ENCODE peak calls at places on chromosomes 12 and 14, in seven cellular contexts. One of them, this sample, is unnamed.

GRCh38 chr14:65549429-65549828 is 136.9 kb downstream of the FUT8 start:
- DNase-seq in endothelial cell of umbilical vein: no peak
- DNase-seq in GM12878: no peak
- DNase-seq in suprapubic skin: no peak
- DNase-seq in HCT116: no peak
- DNase-seq in upper lobe of left lung: no peak
- DNase-seq in stomach: no peak
- DNase-seq in this sample: no peak

GRCh38 chr14:89422952-89423345 is 5.9 kb upstream of the FOXN3 start:
- DNase-seq in endothelial cell of umbilical vein: no peak
- DNase-seq in GM12878: no peak
- DNase-seq in suprapubic skin: no peak
- DNase-seq in HCT116: no peak
- DNase-seq in upper lobe of left lung: no peak
- DNase-seq in stomach: no peak
- DNase-seq in this sample: peak

GRCh38 chr12:34305176-34305575 is 282.9 kb downstream of the ALG10 start:
- DNase-seq in endothelial cell of umbilical vein: no peak
- DNase-seq in GM12878: no peak
- DNase-seq in suprapubic skin: no peak
- DNase-seq in HCT116: no peak
- DNase-seq in upper lobe of left lung: peak
- DNase-seq in stomach: no peak
- DNase-seq in this sample: no peak

GRCh38 chr12:132771126-132771838 is 9.7 kb upstream of the ANKLE2 start:
- DNase-seq in endothelial cell of umbilical vein: no peak
- DNase-seq in GM12878: no peak
- DNase-seq in suprapubic skin: no peak
- DNase-seq in HCT116: no peak
- DNase-seq in upper lobe of left lung: no peak
- DNase-seq in stomach: no peak
- DNase-seq in this sample: no peak

GRCh38 chr14:98022541-98023520 is 1225.6 kb downstream of the VRK1 start:
- DNase-seq in endothelial cell of umbilical vein: no peak
- DNase-seq in GM12878: no peak
- DNase-seq in suprapubic skin: no peak
- DNase-seq in HCT116: no peak
- DNase-seq in upper lobe of left lung: no peak
- DNase-seq in stomach: no peak
- DNase-seq in this sample: no peak

GRCh38 chr14:93045965-93046695 is 69.6 kb downstream of the ITPK1 start:
- DNase-seq in endothelial cell of umbilical vein: peak
- DNase-seq in GM12878: no peak
- DNase-seq in suprapubic skin: no peak
- DNase-seq in HCT116: peak
- DNase-seq in upper lobe of left lung: no peak
- DNase-seq in stomach: no peak
- DNase-seq in this sample: no peak

GRCh38 chr12:6958609-6959375 is 7.6 kb downstream of the PTPN6 start:
- DNase-seq in endothelial cell of umbilical vein: no peak
- DNase-seq in GM12878: no peak
- DNase-seq in suprapubic skin: no peak
- DNase-seq in HCT116: no peak
- DNase-seq in upper lobe of left lung: no peak
- DNase-seq in stomach: no peak
- DNase-seq in this sample: peak

GRCh38 chr12:28415755-28416154 is 225.5 kb downstream of the CCDC91 start:
- DNase-seq in endothelial cell of umbilical vein: peak
- DNase-seq in GM12878: no peak
- DNase-seq in suprapubic skin: no peak
- DNase-seq in HCT116: no peak
- DNase-seq in upper lobe of left lung: no peak
- DNase-seq in stomach: no peak
- DNase-seq in this sample: no peak

GRCh38 chr12:46579474-46579873 is 206.9 kb upstream of the SLC38A2 start:
- DNase-seq in endothelial cell of umbilical vein: no peak
- DNase-seq in GM12878: no peak
- DNase-seq in suprapubic skin: no peak
- DNase-seq in HCT116: no peak
- DNase-seq in upper lobe of left lung: no peak
- DNase-seq in stomach: no peak
- DNase-seq in this sample: no peak

DNA sequence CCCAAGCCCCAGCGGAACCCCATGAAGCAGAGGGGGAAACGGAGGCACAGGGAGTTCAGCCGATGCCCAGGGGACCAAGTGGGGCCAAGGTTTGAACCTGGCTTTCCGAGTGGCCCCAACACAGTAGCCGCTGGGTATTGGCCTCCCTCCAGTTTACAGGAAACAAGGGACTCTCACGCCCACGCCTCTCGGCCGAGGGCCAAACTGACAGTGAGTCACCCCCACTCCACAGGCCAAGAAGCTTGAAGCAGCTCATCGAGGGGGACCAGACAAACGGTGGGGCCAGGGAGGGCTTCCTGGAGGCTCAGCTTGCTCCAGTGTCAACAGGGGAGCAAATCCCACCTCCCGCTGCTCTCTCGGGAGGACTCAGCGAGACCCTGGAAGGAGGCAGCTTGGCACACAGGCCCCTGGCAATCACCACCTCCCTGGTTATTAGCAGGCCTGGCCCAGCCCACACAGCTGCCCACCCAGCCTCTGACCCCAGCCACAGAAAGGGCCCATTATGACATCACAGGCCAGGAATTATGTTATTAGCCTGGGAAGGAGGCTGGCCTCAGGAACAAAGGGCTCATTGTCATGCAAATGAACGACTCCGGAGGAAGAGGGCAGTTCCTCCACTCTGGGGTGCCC is 54.6 kb downstream of the NCOR2 start:
- DNase-seq in endothelial cell of umbilical vein: peak
- DNase-seq in GM12878: no peak
- DNase-seq in suprapubic skin: peak
- DNase-seq in HCT116: peak
- DNase-seq in upper lobe of left lung: peak
- DNase-seq in stomach: peak
- DNase-seq in this sample: peak
- TF ChIP-seq POLR2AphosphoS5 in endothelial cell of umbilical vein: peak
- TF ChIP-seq POLR2AphosphoS5 in GM12878: no peak
- TF ChIP-seq POLR2AphosphoS5 in suprapubic skin: peak
- TF ChIP-seq POLR2AphosphoS5 in HCT116: peak
- TF ChIP-seq POLR2AphosphoS5 in upper lobe of left lung: peak
- TF ChIP-seq POLR2AphosphoS5 in stomach: peak
- TF ChIP-seq POLR2AphosphoS5 in this sample: peak

DNA sequence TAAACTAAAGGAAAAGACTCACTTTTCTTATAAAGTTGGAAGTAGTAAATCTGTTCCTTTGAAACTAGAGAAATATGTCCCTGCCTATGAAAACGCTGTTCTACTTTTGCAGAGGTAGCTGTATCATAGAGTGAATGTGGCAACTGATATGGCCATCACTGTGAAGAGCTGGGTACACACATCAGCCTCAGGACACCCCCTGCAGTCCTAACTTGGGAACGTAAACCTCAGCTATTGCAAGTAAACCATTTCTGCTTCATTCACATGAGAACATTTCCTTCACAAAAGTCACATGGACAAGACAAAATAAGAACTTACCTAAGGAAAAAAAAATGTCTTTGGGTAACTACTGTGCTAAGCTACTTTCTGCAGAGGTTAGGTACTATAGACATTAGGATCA is 233.3 kb upstream of the PPFIA2 start:
- DNase-seq in endothelial cell of umbilical vein: peak
- DNase-seq in GM12878: no peak
- DNase-seq in suprapubic skin: no peak
- DNase-seq in HCT116: peak
- DNase-seq in upper lobe of left lung: no peak
- DNase-seq in stomach: peak
- DNase-seq in this sample: no peak
- TF ChIP-seq CTCF in endothelial cell of umbilical vein: no peak
- TF ChIP-seq CTCF in GM12878: no peak
- TF ChIP-seq CTCF in suprapubic skin: no peak
- TF ChIP-seq CTCF in HCT116: no peak
- TF ChIP-seq CTCF in upper lobe of left lung: no peak
- TF ChIP-seq CTCF in stomach: no peak
- TF ChIP-seq CTCF in this sample: no peak

DNA sequence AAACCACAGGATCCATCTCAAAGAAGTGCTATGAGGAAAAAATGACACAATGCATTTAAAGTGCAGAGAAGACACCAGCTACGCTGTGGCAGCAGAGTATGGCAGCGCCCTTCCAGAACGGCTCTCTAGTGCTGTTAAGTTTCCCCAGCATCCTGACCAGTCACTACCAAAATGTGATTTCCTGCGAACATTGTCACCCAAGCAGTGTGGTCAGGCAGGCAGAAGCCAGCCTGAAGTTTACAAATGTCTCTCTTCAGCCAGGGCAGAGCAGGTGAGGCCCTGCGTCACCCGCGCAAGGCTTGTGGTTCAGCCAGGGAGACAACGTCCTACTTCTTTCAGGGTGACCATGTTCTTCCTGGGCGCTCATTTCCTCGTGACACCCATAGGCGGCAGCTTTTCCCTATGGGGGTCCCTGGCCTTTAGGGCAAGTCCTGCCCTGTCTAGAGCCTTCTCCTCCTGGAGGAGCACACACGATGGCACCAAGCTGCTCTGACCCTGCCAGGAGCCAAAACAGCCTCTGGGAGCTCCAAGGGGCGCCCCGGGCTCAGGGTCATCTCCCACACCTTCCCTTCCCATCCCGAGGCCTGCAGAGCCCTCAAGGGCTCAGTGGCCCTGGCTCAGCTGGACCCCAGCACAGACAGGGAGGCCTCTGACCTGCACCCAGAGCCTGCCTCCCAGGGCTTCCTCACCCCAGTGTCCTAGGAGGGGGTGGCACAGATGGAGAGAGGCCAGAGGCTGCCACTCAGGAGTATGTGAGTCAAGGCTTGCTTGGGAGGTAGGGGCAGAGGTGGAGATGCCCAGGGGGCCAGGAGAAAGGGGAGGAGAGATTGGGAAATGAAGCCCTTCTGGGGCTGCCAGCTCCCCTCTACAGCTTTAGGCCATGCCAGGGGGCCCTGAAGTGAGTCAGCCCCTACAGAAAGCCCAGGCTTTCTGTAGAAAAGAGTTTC is 41.9 kb downstream of the PSMA6 start:
- DNase-seq in endothelial cell of umbilical vein: no peak
- DNase-seq in GM12878: no peak
- DNase-seq in suprapubic skin: no peak
- DNase-seq in HCT116: no peak
- DNase-seq in upper lobe of left lung: peak
- DNase-seq in stomach: no peak
- DNase-seq in this sample: no peak
- H3K27ac ChIP-seq in endothelial cell of umbilical vein: no peak
- H3K27ac ChIP-seq in GM12878: no peak
- H3K27ac ChIP-seq in suprapubic skin: peak
- H3K27ac ChIP-seq in HCT116: peak
- H3K27ac ChIP-seq in upper lobe of left lung: peak
- H3K27ac ChIP-seq in stomach: peak
- H3K27ac ChIP-seq in this sample: peak

GRCh38 chr12:120639771-120640721 is at the start of gene CABP1:
- DNase-seq in endothelial cell of umbilical vein: no peak
- DNase-seq in GM12878: no peak
- DNase-seq in suprapubic skin: no peak
- DNase-seq in HCT116: no peak
- DNase-seq in upper lobe of left lung: peak
- DNase-seq in stomach: peak
- DNase-seq in this sample: no peak
- TF ChIP-seq POLR2AphosphoS5 in endothelial cell of umbilical vein: no peak
- TF ChIP-seq POLR2AphosphoS5 in GM12878: no peak
- TF ChIP-seq POLR2AphosphoS5 in suprapubic skin: no peak
- TF ChIP-seq POLR2AphosphoS5 in HCT116: peak
- TF ChIP-seq POLR2AphosphoS5 in upper lobe of left lung: no peak
- TF ChIP-seq POLR2AphosphoS5 in stomach: no peak
- TF ChIP-seq POLR2AphosphoS5 in this sample: no peak

GRCh38 chr12:12331244-12331771 is 18.7 kb downstream of the MANSC1 start:
- DNase-seq in endothelial cell of umbilical vein: no peak
- DNase-seq in GM12878: no peak
- DNase-seq in suprapubic skin: no peak
- DNase-seq in HCT116: no peak
- DNase-seq in upper lobe of left lung: no peak
- DNase-seq in stomach: no peak
- DNase-seq in this sample: no peak

GRCh38 chr12:12331896-12332295 is 18.1 kb downstream of the MANSC1 start:
- DNase-seq in endothelial cell of umbilical vein: no peak
- DNase-seq in GM12878: no peak
- DNase-seq in suprapubic skin: no peak
- DNase-seq in HCT116: no peak
- DNase-seq in upper lobe of left lung: no peak
- DNase-seq in stomach: no peak
- DNase-seq in this sample: no peak

GRCh38 chr12:12323606-12324005 is 26.4 kb downstream of the MANSC1 start:
- DNase-seq in endothelial cell of umbilical vein: no peak
- DNase-seq in GM12878: no peak
- DNase-seq in suprapubic skin: no peak
- DNase-seq in HCT116: no peak
- DNase-seq in upper lobe of left lung: no peak
- DNase-seq in stomach: no peak
- DNase-seq in this sample: no peak

GRCh38 chr12:12326262-12326661 is 23.8 kb downstream of the MANSC1 start:
- DNase-seq in endothelial cell of umbilical vein: no peak
- DNase-seq in GM12878: no peak
- DNase-seq in suprapubic skin: no peak
- DNase-seq in HCT116: no peak
- DNase-seq in upper lobe of left lung: no peak
- DNase-seq in stomach: no peak
- DNase-seq in this sample: peak

GRCh38 chr12:12327802-12328201 is 22.2 kb downstream of the MANSC1 start:
- DNase-seq in endothelial cell of umbilical vein: peak
- DNase-seq in GM12878: peak
- DNase-seq in suprapubic skin: no peak
- DNase-seq in HCT116: peak
- DNase-seq in upper lobe of left lung: no peak
- DNase-seq in stomach: no peak
- DNase-seq in this sample: no peak
- TF ChIP-seq CTCF in endothelial cell of umbilical vein: peak
- TF ChIP-seq CTCF in GM12878: peak
- TF ChIP-seq CTCF in suprapubic skin: peak
- TF ChIP-seq CTCF in HCT116: peak
- TF ChIP-seq CTCF in upper lobe of left lung: peak
- TF ChIP-seq CTCF in stomach: peak
- TF ChIP-seq CTCF in this sample: no peak

DNA sequence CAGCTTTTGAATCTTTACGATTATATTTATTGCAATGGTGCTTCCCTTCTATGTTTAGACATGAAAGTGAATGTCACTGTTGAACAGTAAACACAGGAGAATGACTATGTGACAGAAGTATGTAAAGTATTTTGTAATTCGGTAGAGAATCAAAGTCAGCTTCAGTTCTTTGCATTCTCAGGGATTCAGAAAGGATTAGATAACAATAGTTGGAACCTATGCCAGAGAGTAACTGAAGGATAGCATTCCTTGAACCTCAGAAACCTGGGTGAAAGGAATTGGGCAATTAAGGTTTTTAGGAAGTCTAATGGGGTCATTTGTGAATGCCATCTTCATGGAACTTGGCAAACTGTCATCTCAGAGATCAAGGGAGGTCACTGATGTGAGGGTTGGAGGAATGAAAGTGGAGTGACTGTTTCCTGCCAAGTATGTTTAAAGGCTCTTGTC is 305.3 kb upstream of the DDHD1 start:
- DNase-seq in endothelial cell of umbilical vein: peak
- DNase-seq in GM12878: no peak
- DNase-seq in suprapubic skin: no peak
- DNase-seq in HCT116: peak
- DNase-seq in upper lobe of left lung: no peak
- DNase-seq in stomach: no peak
- DNase-seq in this sample: no peak
- H3K27ac ChIP-seq in endothelial cell of umbilical vein: peak
- H3K27ac ChIP-seq in GM12878: no peak
- H3K27ac ChIP-seq in suprapubic skin: no peak
- H3K27ac ChIP-seq in HCT116: peak
- H3K27ac ChIP-seq in upper lobe of left lung: peak
- H3K27ac ChIP-seq in stomach: no peak
- H3K27ac ChIP-seq in this sample: no peak

GRCh38 chr12:105924526-105925208 is 214.1 kb downstream of the NUAK1 start:
- DNase-seq in endothelial cell of umbilical vein: no peak
- DNase-seq in GM12878: no peak
- DNase-seq in suprapubic skin: no peak
- DNase-seq in HCT116: no peak
- DNase-seq in upper lobe of left lung: no peak
- DNase-seq in stomach: no peak
- DNase-seq in this sample: no peak
- TF ChIP-seq POLR2AphosphoS5 in endothelial cell of umbilical vein: no peak
- TF ChIP-seq POLR2AphosphoS5 in GM12878: no peak
- TF ChIP-seq POLR2AphosphoS5 in suprapubic skin: no peak
- TF ChIP-seq POLR2AphosphoS5 in HCT116: no peak
- TF ChIP-seq POLR2AphosphoS5 in upper lobe of left lung: no peak
- TF ChIP-seq POLR2AphosphoS5 in stomach: no peak
- TF ChIP-seq POLR2AphosphoS5 in this sample: no peak